ENCODE peak calls at places on chromosome 1, in four cellular contexts. Z, B, P and O are unnamed samples.

GRCh38 chr1:18446751-18447150 is 34.0 kb upstream of the KLHDC7A start:
- DNase-seq in Z (no peak), B (no peak), P (no peak), O (no peak)

GRCh38 chr1:208115924-208116614 is 128.1 kb downstream of the PLXNA2 start:
- DNase-seq in Z (no peak), B (no peak), P (no peak), O (no peak)

GRCh38 chr1:201137579-201138310 is 10.8 kb upstream of the ASCL5 start:
- DNase-seq in Z (peak), B (peak), P (no peak), O (peak)

GRCh38 chr1:46749921-46750404 is 31.0 kb upstream of the EFCAB14 start:
- DNase-seq in Z (peak), B (peak), P (no peak), O (no peak)

GRCh38 chr1:156805766-156806511 is 10.7 kb downstream of the SH2D2A start:
- DNase-seq in Z (peak), B (peak), P (no peak), O (no peak)

GRCh38 chr1:159009704-159010361 is at the start of gene IFI16:
- DNase-seq in Z (no peak), B (peak), P (no peak), O (no peak)

GRCh38 chr1:247642742-247643141 is 36.8 kb downstream of the OR13G1 start:
- DNase-seq in Z (no peak), B (no peak), P (no peak), O (no peak)

GRCh38 chr1:35883681-35884155 is 709 bp downstream of the AGO1 start:
- DNase-seq in Z (peak), B (no peak), P (no peak), O (peak)